ENCODE peak calls at places on chromosomes 13 and 19, in nine cellular contexts. V is testis, F is iPS DF 6.9, P is suprapubic skin, O is tibial artery, W is endodermal cell, N is left ventricle myocardium inferior, A is PC-3, M is ovary. Q is an unnamed sample. For H3K4me1, the result is how much of the 10 kb centered on the place peaks cover.

GRCh38 chr19:58325623-58326022 is 1.2 kb upstream of the ZSCAN22 start:
- DNase-seq in O (no peak), N (no peak), V (no peak), P (no peak), F (no peak), A (peak), W (no peak), M (no peak), Q (no peak)

GRCh38 chr19:49335784-49336481 is 727 bp downstream of the CD37 start:
- DNase-seq in M (no peak), W (peak), O (peak), P (no peak), A (no peak), F (no peak), N (no peak), V (no peak), Q (no peak)

GRCh38 chr19:3821857-3822364 is 35.7 kb upstream of the MATK start:
- DNase-seq in F (peak), O (peak), W (peak), M (no peak), V (peak), N (peak), P (no peak), A (peak), Q (no peak)

GRCh38 chr19:57348136-57348535 is 2.9 kb upstream of the ZNF304 start:
- DNase-seq in A (no peak), N (no peak), P (no peak), W (no peak), O (no peak), V (no peak), M (no peak), F (no peak), Q (no peak)

GRCh38 chr19:6663236-6664187 is 6.4 kb downstream of the TNFSF14 start:
- DNase-seq in V (no peak), N (no peak), W (no peak), F (no peak), P (no peak), O (no peak), M (no peak), A (peak), Q (no peak)

GRCh38 chr13:19185865-19186645 is 4.4 kb upstream of the TUBA3C start:
- DNase-seq in N (no peak), M (no peak), V (peak), W (no peak), P (peak), O (no peak), F (no peak), A (no peak), Q (no peak)

GRCh38 chr19:17576758-17577532 is 21.5 kb downstream of the COLGALT1 start:
- DNase-seq in F (peak), N (no peak), V (peak), O (no peak), A (no peak), W (peak), M (peak), P (no peak), Q (no peak)

GRCh38 chr13:96011291-96011875 is 41.8 kb downstream of the UGGT2 start:
- DNase-seq in F (no peak), O (no peak), P (no peak), V (no peak), M (no peak), W (no peak), N (no peak), A (no peak), Q (no peak)

GRCh38 chr13:94799330-94799729 is 87.0 kb upstream of the SOX21 start:
- DNase-seq in N (no peak), V (no peak), O (no peak), M (no peak), W (no peak), F (no peak), P (no peak), A (no peak), Q (no peak)

GRCh38 chr13:31775686-31776085 is 36.4 kb downstream of the RXFP2 start:
- DNase-seq in A (no peak), O (peak), N (peak), F (no peak), W (no peak), P (peak), V (peak), M (no peak), Q (no peak)

GRCh38 chr19:29478578-29479565 is 46.9 kb upstream of the VSTM2B start:
- DNase-seq in O (no peak), F (peak), W (peak), A (no peak), N (no peak), V (no peak), P (no peak), M (no peak), Q (no peak)

GRCh38 chr13:19156013-19156825 is 25.4 kb downstream of the TUBA3C start:
- DNase-seq in W (no peak), N (no peak), A (no peak), O (no peak), F (no peak), P (no peak), V (no peak), M (no peak), Q (no peak)

GRCh38 chr13:113142876-113143275 is 15.6 kb upstream of the PROZ start:
- DNase-seq in A (no peak), O (no peak), W (peak), V (peak), F (no peak), P (no peak), M (no peak), N (no peak), Q (no peak)

GRCh38 chr19:41311072-41311471 is 1.1 kb downstream of the CCDC97 start:
- DNase-seq in P (no peak), W (no peak), V (no peak), M (no peak), N (no peak), A (no peak), O (no peak), F (no peak), Q (no peak)

GRCh38 chr19:45419396-45419795 is 4.3 kb downstream of the ERCC1 start:
- DNase-seq in V (no peak), F (no peak), A (no peak), P (no peak), W (peak), M (no peak), O (no peak), N (no peak), Q (no peak)

GRCh38 chr19:34676697-34677385 is at the start of gene SCGB2B2:
- DNase-seq in W (no peak), P (no peak), O (no peak), V (no peak), N (no peak), F (peak), A (peak), M (no peak), Q (peak)

GRCh38 chr19:50551713-50552187 is 16.5 kb downstream of the LRRC4B start:
- DNase-seq in O (no peak), F (no peak), W (peak), N (no peak), V (peak), M (no peak), A (no peak), P (no peak), Q (no peak)

GRCh38 chr13:62294210-62294609 is 878.6 kb upstream of the PCDH20 start:
- DNase-seq in F (no peak), O (no peak), N (no peak), M (no peak), A (no peak), W (no peak), P (no peak), V (no peak), Q (no peak)
- H3K4me1 ChIP-seq in F (under half), O (under half), N (under half), M (under half), A (under half), W (under half), P (under half), V (under half), Q (under half)

GRCh38 chr13:33229446-33230177 is 55.9 kb downstream of the STARD13 start:
- DNase-seq in F (no peak), W (no peak), V (no peak), A (no peak), N (no peak), O (no peak), M (no peak), P (no peak), Q (no peak)
- H3K4me1 ChIP-seq in F (under half), W (under half), V (under half), A (under half), N (half or more), O (under half), M (under half), P (under half), Q (under half)

GRCh38 chr19:1131718-1132552 is 28.1 kb downstream of the GPX4 start:
- DNase-seq in N (peak), O (peak), W (peak), P (peak), A (no peak), M (peak), V (peak), F (no peak), Q (peak)

GRCh38 chr19:1130801-1131717 is 27.3 kb downstream of the GPX4 start:
- DNase-seq in M (no peak), A (no peak), V (no peak), P (no peak), O (no peak), W (no peak), N (no peak), F (no peak), Q (no peak)

GRCh38 chr19:1133471-1133929 is 29.7 kb downstream of the GPX4 start:
- DNase-seq in N (no peak), V (peak), A (no peak), O (no peak), P (no peak), M (no peak), F (no peak), W (peak), Q (no peak)

GRCh38 chr19:1134431-1134830 is 30.6 kb downstream of the GPX4 start:
- DNase-seq in W (no peak), P (no peak), F (no peak), V (no peak), M (no peak), A (no peak), O (no peak), N (no peak), Q (no peak)

GRCh38 chr19:1132625-1133383 is 29.0 kb downstream of the GPX4 start:
- DNase-seq in F (no peak), O (no peak), P (no peak), V (no peak), A (no peak), N (no peak), M (no peak), W (no peak), Q (no peak)
- H3K4me1 ChIP-seq in F (under half), O (under half), P (half or more), V (under half), A (under half), N (half or more), M (under half), W (under half), Q (under half)

DNA sequence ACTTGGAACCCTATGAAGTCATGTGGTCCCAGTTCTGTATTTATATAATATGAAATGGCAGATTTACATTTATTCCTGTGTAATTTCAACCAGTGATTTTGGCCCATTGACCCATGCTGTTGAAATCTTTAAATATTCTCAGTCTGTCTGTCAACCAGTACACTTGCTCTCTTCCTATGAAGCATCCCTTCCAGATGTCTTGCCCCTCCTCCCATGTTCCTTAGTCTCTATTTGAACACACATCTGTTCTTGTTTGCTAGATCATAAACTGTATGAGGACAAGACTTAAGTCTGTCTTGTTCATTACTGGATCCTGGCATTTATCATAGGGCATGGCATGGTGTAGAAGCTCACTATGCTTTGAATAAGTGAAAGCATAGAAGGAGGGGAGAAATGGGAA is 35.0 kb downstream of the STARD13 start:
- DNase-seq in N (no peak), O (no peak), A (no peak), F (no peak), P (no peak), W (no peak), V (no peak), M (no peak), Q (no peak)
- H3K4me1 ChIP-seq in N (half or more), O (under half), A (under half), F (under half), P (under half), W (under half), V (under half), M (under half), Q (under half)

GRCh38 chr13:40440990-40441820 is 225.2 kb downstream of the FOXO1 start:
- DNase-seq in M (peak), F (no peak), P (peak), W (no peak), N (peak), O (peak), V (peak), A (no peak), Q (no peak)

GRCh38 chr13:40444241-40444640 is 222.2 kb downstream of the FOXO1 start:
- DNase-seq in A (no peak), P (no peak), O (no peak), V (no peak), M (no peak), F (no peak), W (no peak), N (no peak), Q (no peak)

GRCh38 chr13:40439928-40440327 is 226.5 kb downstream of the FOXO1 start:
- DNase-seq in W (no peak), O (peak), A (no peak), M (peak), P (no peak), N (peak), V (peak), F (no peak), Q (no peak)

GRCh38 chr13:40442826-40443225 is 223.6 kb downstream of the FOXO1 start:
- DNase-seq in W (no peak), M (no peak), F (no peak), P (no peak), V (no peak), O (no peak), N (no peak), A (no peak), Q (no peak)

DNA sequence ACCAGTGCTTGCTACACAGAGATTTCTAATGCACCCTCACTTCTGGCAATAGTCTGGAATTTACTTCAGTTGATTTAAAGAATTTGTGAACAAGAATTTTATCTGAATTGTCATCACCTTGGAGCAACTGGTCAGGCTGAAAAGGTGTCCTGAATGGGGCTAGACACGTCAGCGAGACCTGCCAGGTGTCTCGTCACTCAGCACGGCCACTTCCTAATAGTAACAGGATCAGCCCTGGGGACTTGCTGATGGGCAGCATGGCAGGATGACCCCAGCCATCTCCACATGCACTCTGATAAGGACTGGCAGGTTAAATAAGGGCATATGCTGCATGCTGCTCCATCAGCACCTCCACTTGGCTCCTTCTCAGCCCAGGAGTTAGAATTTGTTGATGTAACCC is 224.2 kb downstream of the FOXO1 start:
- DNase-seq in N (peak), O (no peak), A (no peak), W (no peak), M (no peak), V (no peak), P (no peak), F (no peak), Q (no peak)
- H3K4me1 ChIP-seq in N (half or more), O (under half), A (under half), W (under half), M (under half), V (under half), P (under half), F (under half), Q (under half)

DNA sequence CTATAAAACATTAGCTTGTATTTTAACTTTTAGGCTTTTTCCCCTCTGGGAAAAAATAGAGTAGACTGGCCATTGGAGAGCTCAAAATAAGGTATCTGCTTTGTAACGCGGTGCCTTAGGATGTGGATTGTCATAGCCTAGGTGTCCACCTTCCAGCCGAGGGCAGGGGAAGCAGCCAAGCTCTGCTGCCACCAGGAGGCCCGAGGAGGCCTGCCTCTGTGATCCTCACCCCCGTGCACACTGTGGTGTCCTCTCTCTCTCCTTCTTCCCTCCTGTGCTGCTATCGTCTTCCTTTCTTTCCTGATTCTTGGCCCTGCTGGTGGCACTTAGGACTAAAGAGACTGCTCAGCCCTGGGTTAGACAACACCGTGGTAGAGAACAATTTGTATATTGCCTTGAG is 11.3 kb downstream of the HNRNPM start:
- DNase-seq in P (no peak), V (no peak), F (no peak), A (no peak), W (peak), N (no peak), O (no peak), M (no peak), Q (no peak)
- H3K4me1 ChIP-seq in P (half or more), V (under half), F (under half), A (half or more), W (under half), N (half or more), O (half or more), M (under half), Q (under half)

DNA sequence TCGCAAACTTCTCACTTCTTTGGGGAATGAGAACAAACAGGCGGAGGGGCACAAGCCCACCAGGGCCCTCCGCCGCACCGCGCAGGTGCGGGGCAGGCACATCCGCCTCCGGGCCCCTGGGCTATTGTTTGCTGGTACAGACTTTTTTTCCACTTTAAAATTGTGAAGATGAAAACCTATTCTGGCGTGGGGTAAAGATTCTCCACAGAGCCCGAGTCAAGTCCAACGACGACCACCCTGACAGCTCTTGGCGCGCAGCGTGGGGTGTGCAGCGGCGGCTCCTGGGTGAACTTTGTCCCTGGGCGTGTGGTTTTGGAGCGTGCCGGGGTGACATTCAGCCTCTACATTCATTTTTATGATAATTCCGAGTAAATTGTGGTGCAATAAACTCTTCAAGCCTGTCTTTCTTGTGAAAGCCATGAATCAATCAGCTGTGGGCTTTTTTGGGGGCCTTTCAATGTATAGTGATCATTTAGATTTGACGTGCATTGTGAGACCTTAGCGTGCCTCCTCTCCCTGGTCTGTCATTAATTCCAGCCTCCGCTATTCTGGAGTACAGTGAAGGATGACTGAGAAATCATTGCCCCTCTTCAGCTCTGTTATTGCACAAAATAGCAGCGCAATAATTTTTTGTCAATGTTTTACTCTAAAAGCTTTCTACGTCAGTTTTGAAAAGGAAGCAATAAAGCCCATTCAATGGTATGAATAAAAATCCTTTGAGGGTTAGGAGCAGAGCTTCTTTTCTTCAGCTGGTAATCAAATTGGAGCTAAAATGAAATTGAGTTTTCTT is 90.0 kb downstream of the TEX29 start:
- DNase-seq in N (no peak), O (no peak), P (no peak), W (no peak), M (no peak), A (no peak), F (no peak), V (no peak), Q (no peak)
- H3K4me1 ChIP-seq in N (under half), O (under half), P (under half), W (under half), M (under half), A (under half), F (under half), V (under half), Q (under half)

GRCh38 chr13:45792827-45793303 is 58.7 kb downstream of the SIAH3 start:
- DNase-seq in M (no peak), P (no peak), A (no peak), W (peak), N (no peak), F (no peak), V (no peak), O (no peak), Q (no peak)

GRCh38 chr13:45798851-45799250 is 52.7 kb downstream of the SIAH3 start:
- DNase-seq in W (peak), A (no peak), V (no peak), F (no peak), N (no peak), M (no peak), O (no peak), P (no peak), Q (no peak)

GRCh38 chr13:45799451-45799850 is 52.1 kb downstream of the SIAH3 start:
- DNase-seq in F (no peak), A (no peak), W (peak), V (no peak), M (no peak), O (no peak), P (no peak), N (peak), Q (no peak)

DNA sequence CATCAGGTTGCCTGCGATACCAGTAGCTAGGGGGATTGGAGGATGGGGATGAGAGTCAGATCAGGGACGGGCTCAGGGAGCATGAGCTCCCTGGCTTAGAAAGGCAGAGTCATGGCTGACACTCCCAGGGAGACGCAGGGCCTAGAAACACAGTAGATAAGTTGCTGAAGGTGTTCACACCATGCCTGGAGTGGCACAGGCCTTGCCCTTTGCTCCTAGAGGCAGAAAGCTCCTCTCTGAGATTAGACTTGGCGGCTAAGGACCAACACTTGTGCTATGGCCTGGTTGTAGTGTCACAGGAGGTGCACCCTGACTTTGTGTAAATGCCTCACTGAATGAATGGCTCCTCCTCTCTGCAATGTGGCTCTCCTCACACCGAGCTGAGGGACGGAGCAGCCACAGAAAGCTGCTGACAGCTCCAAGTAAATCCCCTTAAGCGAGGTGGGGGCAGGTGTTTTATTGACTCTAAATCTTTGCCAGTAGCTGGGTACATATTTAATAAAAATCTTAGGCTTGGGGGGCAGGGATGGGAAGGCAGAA is 55.1 kb downstream of the SIAH3 start:
- DNase-seq in O (no peak), F (no peak), N (no peak), P (no peak), V (no peak), A (no peak), M (no peak), W (peak), Q (no peak)
- H3K4me1 ChIP-seq in O (under half), F (under half), N (under half), P (under half), V (under half), A (under half), M (under half), W (under half), Q (under half)